ENCODE peak calls at places on chromosomes 1 and 21, in eight cellular contexts. A is Right ventricle myocardium superior; O is AG20443; M is CMK; V is activated CD4-positive, alpha-beta T cell treated with anti-CD3 and anti-CD28 coated beads, Interleukin-2, amount 10 ng/mL, durations not matched to agents 7 days and 5 days; H is kidney epithelial cell; Q is HFF-Myc; R is tibial nerve. C is an unnamed sample.

GRCh38 chr1:207787776-207788175 is 35.9 kb downstream of the CD46 start:
- DNase-seq in A (no peak), O (no peak), M (no peak), V (no peak), H (no peak), Q (no peak), R (no peak), C (no peak)

GRCh38 chr1:97143236-97143882 is 421.8 kb downstream of the PTBP2 start:
- DNase-seq in A (no peak), O (no peak), M (no peak), V (no peak), H (no peak), Q (no peak), R (no peak), C (no peak)

GRCh38 chr1:5746611-5747427 is 245.4 kb downstream of the NPHP4 start:
- DNase-seq in A (peak), O (no peak), M (no peak), V (no peak), H (no peak), Q (no peak), R (no peak), C (peak)

GRCh38 chr1:179814513-179814838 is 63.1 kb downstream of the TOR1AIP2 start:
- DNase-seq in A (peak), O (peak), M (no peak), V (no peak), H (no peak), Q (no peak), R (no peak), C (peak)

GRCh38 chr1:65279092-65279448 is 30.3 kb upstream of the DNAJC6 start:
- DNase-seq in A (no peak), O (no peak), M (no peak), V (no peak), H (no peak), Q (no peak), R (no peak), C (no peak)

GRCh38 chr1:208349679-208350330 is 105.6 kb upstream of the PLXNA2 start:
- DNase-seq in A (no peak), O (no peak), M (no peak), V (no peak), H (no peak), Q (no peak), R (no peak), C (no peak)

GRCh38 chr21:38984982-38985422 is 179.3 kb downstream of the ETS2 start:
- DNase-seq in A (no peak), O (peak), M (peak), V (no peak), H (no peak), Q (peak), R (no peak), C (no peak)

GRCh38 chr1:29234471-29234870 is 1.9 kb upstream of the PTPRU start:
- DNase-seq in A (no peak), O (no peak), M (no peak), V (no peak), H (no peak), Q (no peak), R (no peak), C (no peak)

GRCh38 chr1:182122265-182122664 is 60.8 kb upstream of the ZNF648 start:
- DNase-seq in A (no peak), O (no peak), M (no peak), V (no peak), H (no peak), Q (no peak), R (no peak), C (no peak)

GRCh38 chr1:41501581-41501980 is 17.1 kb upstream of the EDN2 start:
- DNase-seq in A (no peak), O (no peak), M (no peak), V (no peak), H (no peak), Q (no peak), R (no peak), C (no peak)

C was measured in spleen.